ENCODE peak calls at places on chromosomes 6 and 20, in five cellular contexts. E, M, U, O and P are unnamed samples.

GRCh38 chr20:3247638-3248037 is 8.6 kb upstream of the SLC4A11 start:
- DNase-seq in E (peak; percentile 80), M (no peak), U (no peak), O (no peak), P (no peak)

GRCh38 chr6:101662111-101662897 is 268.8 kb downstream of the GRIK2 start:
- DNase-seq in E (no peak), M (no peak), U (no peak), O (no peak), P (no peak)

GRCh38 chr20:35953411-35954199 is 697 bp downstream of the SCAND1 start:
- DNase-seq in E (peak; percentile 68), M (no peak), U (peak; percentile 86), O (peak; percentile 83), P (peak; percentile 49)

GRCh38 chr6:90209527-90209926 is 87.1 kb downstream of the BACH2 start:
- DNase-seq in E (no peak), M (no peak), U (no peak), O (no peak), P (no peak)

GRCh38 chr20:41577129-41578009 is 40.8 kb downstream of the CHD6 start:
- DNase-seq in E (peak; percentile 60), M (no peak), U (no peak), O (no peak), P (no peak)

GRCh38 chr6:87396595-87397392 is 11.0 kb upstream of the CFAP206 start:
- DNase-seq in E (no peak), M (no peak), U (peak; percentile 71), O (no peak), P (no peak)

GRCh38 chr6:155212616-155213380 is 51.0 kb upstream of the CLDN20 start:
- DNase-seq in E (no peak), M (no peak), U (no peak), O (no peak), P (no peak)

GRCh38 chr20:63056236-63057132 is 49.7 kb upstream of the BHLHE23 start:
- DNase-seq in E (peak; percentile 92), M (no peak), U (peak; percentile 20), O (peak; percentile 60), P (no peak)

GRCh38 chr6:69835414-69836179 is 30.8 kb upstream of the COL19A1 start:
- DNase-seq in E (no peak), M (no peak), U (peak; percentile 61), O (no peak), P (no peak)

GRCh38 chr6:110537208-110538123 is 61.1 kb upstream of the SLC22A16 start:
- DNase-seq in E (peak; percentile 79), M (no peak), U (no peak), O (no peak), P (no peak)

GRCh38 chr20:34316191-34316814 is 13.1 kb upstream of the AHCY start:
- DNase-seq in E (no peak), M (no peak), U (no peak), O (no peak), P (no peak)

GRCh38 chr6:156589281-156589680 is 187.9 kb upstream of the ARID1B start:
- DNase-seq in E (peak; percentile 86), M (no peak), U (no peak), O (no peak), P (no peak)

GRCh38 chr6:62371840-62372239 is 85.8 kb upstream of the KHDRBS2 start:
- DNase-seq in E (no peak), M (no peak), U (no peak), O (no peak), P (no peak)

GRCh38 chr20:37728635-37728983 is 34.8 kb downstream of the CTNNBL1 start:
- DNase-seq in E (no peak), M (no peak), U (no peak), O (no peak), P (no peak)

GRCh38 chr6:6900566-6901204 is 207.1 kb upstream of the RREB1 start:
- DNase-seq in E (no peak), M (no peak), U (no peak), O (no peak), P (no peak)

GRCh38 chr6:108156180-108156937 is 9.5 kb upstream of the NR2E1 start:
- DNase-seq in E (peak; percentile 54), M (no peak), U (no peak), O (no peak), P (no peak)

GRCh38 chr6:169833258-169833794 is 81.9 kb downstream of the ERMARD start:
- DNase-seq in E (peak; percentile 80), M (no peak), U (no peak), O (no peak), P (no peak)

GRCh38 chr20:5864873-5865582 is 85.3 kb downstream of the TRMT6 start:
- DNase-seq in E (no peak), M (no peak), U (no peak), O (no peak), P (no peak)

GRCh38 chr6:157962601-157963084 is 19.0 kb upstream of the SYNJ2 start:
- DNase-seq in E (peak; percentile 93), M (no peak), U (no peak), O (no peak), P (no peak)

GRCh38 chr6:98678481-98678880 is 155.9 kb upstream of the POU3F2 start:
- DNase-seq in E (no peak), M (no peak), U (no peak), O (no peak), P (no peak)

GRCh38 chr6:119112856-119113530 is 34.5 kb upstream of the FAM184A start:
- DNase-seq in E (no peak), M (no peak), U (no peak), O (no peak), P (no peak)

GRCh38 chr6:132270745-132271414 is 130.4 kb downstream of the MOXD1 start:
- DNase-seq in E (no peak), M (no peak), U (peak; percentile 61), O (no peak), P (no peak)

GRCh38 chr6:158760618-158761250 is 58.4 kb downstream of the EZR start:
- DNase-seq in E (peak; percentile 65), M (no peak), U (no peak), O (no peak), P (no peak)

GRCh38 chr6:25014806-25015560 is 79.2 kb upstream of the RIPOR2 start:
- DNase-seq in E (no peak), M (no peak), U (peak; percentile 56), O (no peak), P (no peak)

GRCh38 chr20:21632654-21633053 is 72.8 kb upstream of the PAX1 start:
- DNase-seq in E (no peak), M (no peak), U (peak; percentile 29), O (no peak), P (no peak)

GRCh38 chr20:25065625-25066338 is 7.8 kb upstream of the ACSS1 start:
- DNase-seq in E (peak; percentile 92), M (no peak), U (peak; percentile 62), O (peak; percentile 70), P (peak; percentile 69)

GRCh38 chr6:20365456-20365855 is 36.2 kb upstream of the E2F3 start:
- DNase-seq in E (no peak), M (no peak), U (no peak), O (no peak), P (no peak)

GRCh38 chr20:44594730-44595129 is 12.4 kb downstream of the PKIG start:
- DNase-seq in E (peak; percentile 59), M (no peak), U (no peak), O (no peak), P (no peak)

GRCh38 chr6:5141046-5141445 is 55.9 kb downstream of the PPP1R3G start:
- DNase-seq in E (no peak), M (no peak), U (no peak), O (no peak), P (no peak)

GRCh38 chr6:6942826-6943225 is 164.9 kb upstream of the RREB1 start:
- DNase-seq in E (peak; percentile 90), M (peak; percentile 23), U (no peak), O (no peak), P (no peak)

GRCh38 chr20:53981752-53982437 is 88.5 kb downstream of the BCAS1 start:
- DNase-seq in E (no peak), M (no peak), U (no peak), O (no peak), P (no peak)

GRCh38 chr20:56816349-56816748 is 187.2 kb downstream of the TFAP2C start:
- DNase-seq in E (no peak), M (no peak), U (no peak), O (no peak), P (no peak)

GRCh38 chr20:41969656-41970055 is 351.5 kb upstream of the CHD6 start:
- DNase-seq in E (peak; percentile 53), M (no peak), U (no peak), O (no peak), P (no peak)

DNA sequence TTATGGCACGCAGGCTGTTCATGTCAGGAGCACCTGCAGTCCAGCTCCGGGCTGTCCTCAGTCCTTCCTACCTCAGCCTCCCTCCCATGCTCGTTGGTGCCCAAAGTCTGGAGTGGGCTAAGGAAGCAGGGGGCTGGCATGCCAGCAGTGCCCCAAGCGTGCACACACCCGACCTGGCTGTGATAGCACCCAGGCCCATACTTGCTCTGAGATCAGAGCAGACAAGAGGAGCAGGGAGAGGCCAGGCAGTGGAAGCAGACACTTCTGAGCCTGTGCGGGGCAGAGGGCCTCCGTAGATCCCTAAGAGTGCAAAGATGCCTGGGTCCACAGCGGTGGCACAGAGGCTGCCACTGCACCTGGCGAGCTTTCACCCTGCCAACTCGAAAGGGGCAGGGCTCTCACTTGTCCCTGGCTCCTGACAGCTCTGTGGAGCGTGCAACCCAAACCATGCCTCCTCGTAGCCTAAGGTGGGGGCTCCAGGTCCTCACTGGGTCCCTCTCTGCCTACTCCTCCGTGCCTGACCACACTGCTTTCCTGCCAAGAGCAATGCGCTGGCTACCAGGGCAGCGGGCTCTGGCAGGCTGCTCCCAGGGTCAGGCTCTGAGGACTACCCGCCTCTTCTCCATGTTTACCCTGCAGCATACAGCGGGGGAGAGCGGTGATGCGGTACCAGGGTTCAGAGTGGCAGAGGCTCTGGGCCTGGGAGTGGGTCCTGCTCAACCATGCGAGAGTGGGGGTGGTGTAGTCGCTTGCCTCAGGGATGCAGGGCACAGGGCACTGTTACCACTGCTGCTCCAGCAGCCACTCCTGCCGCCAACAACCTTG is 59.4 kb downstream of the MANEA start:
- DNase-seq in E (no peak), M (no peak), U (no peak), O (no peak), P (no peak)
- H3K4me3 ChIP-seq in E (no peak overlapping the region), M (no peak overlapping the region), U (no peak overlapping the region), O (no peak overlapping the region), P (no peak overlapping the region)

GRCh38 chr20:47578543-47578942 is 76.9 kb downstream of the NCOA3 start:
- DNase-seq in E (no peak), M (no peak), U (no peak), O (no peak), P (no peak)

GRCh38 chr20:47577271-47577670 is 75.6 kb downstream of the NCOA3 start:
- DNase-seq in E (no peak), M (no peak), U (no peak), O (no peak), P (no peak)

GRCh38 chr20:47573586-47573985 is 71.9 kb downstream of the NCOA3 start:
- DNase-seq in E (no peak), M (no peak), U (no peak), O (no peak), P (no peak)

GRCh38 chr20:47574616-47575401 is 73.1 kb downstream of the NCOA3 start:
- DNase-seq in E (peak; percentile 3), M (no peak), U (peak; percentile 83), O (no peak), P (no peak)

GRCh38 chr20:47576516-47577033 is 74.9 kb downstream of the NCOA3 start:
- DNase-seq in E (peak; percentile 76), M (no peak), U (peak; percentile 72), O (no peak), P (peak; percentile 80)
- H3K4me3 ChIP-seq in E (peak overlapping the region; percentile 59), M (peak overlapping the region; percentile 20), U (peak overlapping the region; percentile 62), O (no peak overlapping the region), P (no peak overlapping the region)

GRCh38 chr6:166761801-166762200 is 134.8 kb upstream of the RPS6KA2 start:
- DNase-seq in E (no peak), M (no peak), U (no peak), O (no peak), P (no peak)
- H3K4me3 ChIP-seq in E (no peak overlapping the region), M (no peak overlapping the region), U (no peak overlapping the region), O (no peak overlapping the region), P (no peak overlapping the region)

GRCh38 chr6:26304213-26305096 is 60.5 kb upstream of the BTN3A2 start:
- DNase-seq in E (no peak), M (no peak), U (peak; percentile 76), O (no peak), P (peak; percentile 50)
- H3K4me3 ChIP-seq in E (peak overlapping the region; percentile 54), M (peak overlapping the region; percentile 64), U (peak overlapping the region; percentile 68), O (peak overlapping the region; percentile 49), P (peak overlapping the region; percentile 29)